ENCODE peak calls at places on chromosomes 7 and 10, in four cellular contexts. A is spleen, D is transverse colon, R is bronchial epithelial cell. F is an unnamed sample.

GRCh38 chr10:132691711-132692153 is 94.2 kb downstream of the NKX6-2 start:
- DNase-seq in A (peak; percentile 64), D (no peak), R (no peak), F (peak; percentile 31)

GRCh38 chr7:33107136-33108066 is 1.8 kb downstream of the RP9 start:
- DNase-seq in A (no peak), D (peak; percentile 32), R (peak; percentile 59), F (peak; percentile 78)

GRCh38 chr7:33981686-33982424 is 76.5 kb downstream of the BMPER start:
- DNase-seq in A (no peak), D (no peak), R (no peak), F (no peak)

GRCh38 chr7:72751378-72751777 is 76.6 kb downstream of the TYW1B start:
- DNase-seq in A (no peak), D (no peak), R (no peak), F (no peak)

GRCh38 chr7:106938803-106939202 is 73.7 kb downstream of the PIK3CG start:
- DNase-seq in A (no peak), D (no peak), R (no peak), F (no peak)

GRCh38 chr7:120033114-120033513 is 239.9 kb upstream of the KCND2 start:
- DNase-seq in A (no peak), D (no peak), R (no peak), F (no peak)

GRCh38 chr7:50446542-50446960 is 3.6 kb downstream of the FIGNL1 start:
- DNase-seq in A (no peak), D (no peak), R (peak; percentile 99), F (no peak)

GRCh38 chr7:146096994-146097393 is 19.6 kb upstream of the CNTNAP2 start:
- DNase-seq in A (no peak), D (no peak), R (no peak), F (no peak)

GRCh38 chr7:99478464-99479440 is 6.1 kb downstream of the ZNF789 start:
- DNase-seq in A (peak; percentile 58), D (no peak), R (no peak), F (no peak)

GRCh38 chr7:2632717-2633537 is 1.1 kb downstream of the TTYH3 start:
- DNase-seq in A (peak; percentile 89), D (peak; percentile 65), R (peak; percentile 73), F (peak; percentile 71)

GRCh38 chr7:111690364-111691111 is 128.2 kb upstream of the IMMP2L start:
- DNase-seq in A (no peak), D (no peak), R (no peak), F (no peak)

GRCh38 chr10:132699411-132700167 is 86.4 kb downstream of the NKX6-2 start:
- DNase-seq in A (peak; percentile 69), D (no peak), R (no peak), F (peak; percentile 36)

GRCh38 chr7:43609097-43609496 is 26.2 kb downstream of the STK17A start:
- DNase-seq in A (no peak), D (no peak), R (no peak), F (no peak)

GRCh38 chr10:43197834-43198681 is 59.8 kb downstream of the CSGALNACT2 start:
- DNase-seq in A (peak; percentile 76), D (no peak), R (no peak), F (peak; percentile 15)

DNA sequence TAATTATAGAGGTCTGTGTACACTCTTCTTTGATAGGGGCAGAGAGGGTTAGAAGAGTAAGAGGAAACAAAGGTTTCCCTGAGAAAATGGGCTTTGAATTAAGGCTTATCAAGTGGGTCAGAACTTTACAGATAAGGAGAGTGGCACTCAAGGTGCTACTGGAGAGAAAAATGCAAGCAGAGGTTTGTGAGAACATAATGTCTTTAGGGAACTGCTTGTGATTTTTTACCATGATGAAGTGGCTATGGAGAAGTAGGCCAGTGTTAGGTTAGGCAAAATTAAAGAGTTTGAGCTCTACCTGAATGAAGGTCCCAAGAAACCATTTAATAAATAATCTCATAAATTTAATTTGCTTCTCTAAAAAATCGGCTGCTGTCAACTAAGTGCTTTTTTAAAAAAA is 14.3 kb downstream of the STARD3NL start:
- DNase-seq in A (no peak), D (no peak), R (no peak), F (no peak)
- H3K4me3 ChIP-seq in A (no peak overlapping the region), D (no peak overlapping the region), R (no peak overlapping the region), F (no peak overlapping the region)

GRCh38 chr7:27126596-27127327 is 3.8 kb downstream of the HOXA4 start:
- DNase-seq in A (no peak), D (no peak), R (no peak), F (no peak)

GRCh38 chr7:27124096-27124978 is 6.2 kb downstream of the HOXA4 start:
- DNase-seq in A (no peak), D (peak; percentile 46), R (no peak), F (peak; percentile 63)

GRCh38 chr7:27125986-27126394 is 4.6 kb downstream of the HOXA4 start:
- DNase-seq in A (no peak), D (no peak), R (no peak), F (no peak)

GRCh38 chr7:27123477-27124053 is 7.0 kb downstream of the HOXA4 start:
- DNase-seq in A (no peak), D (no peak), R (no peak), F (peak; percentile 55)

DNA sequence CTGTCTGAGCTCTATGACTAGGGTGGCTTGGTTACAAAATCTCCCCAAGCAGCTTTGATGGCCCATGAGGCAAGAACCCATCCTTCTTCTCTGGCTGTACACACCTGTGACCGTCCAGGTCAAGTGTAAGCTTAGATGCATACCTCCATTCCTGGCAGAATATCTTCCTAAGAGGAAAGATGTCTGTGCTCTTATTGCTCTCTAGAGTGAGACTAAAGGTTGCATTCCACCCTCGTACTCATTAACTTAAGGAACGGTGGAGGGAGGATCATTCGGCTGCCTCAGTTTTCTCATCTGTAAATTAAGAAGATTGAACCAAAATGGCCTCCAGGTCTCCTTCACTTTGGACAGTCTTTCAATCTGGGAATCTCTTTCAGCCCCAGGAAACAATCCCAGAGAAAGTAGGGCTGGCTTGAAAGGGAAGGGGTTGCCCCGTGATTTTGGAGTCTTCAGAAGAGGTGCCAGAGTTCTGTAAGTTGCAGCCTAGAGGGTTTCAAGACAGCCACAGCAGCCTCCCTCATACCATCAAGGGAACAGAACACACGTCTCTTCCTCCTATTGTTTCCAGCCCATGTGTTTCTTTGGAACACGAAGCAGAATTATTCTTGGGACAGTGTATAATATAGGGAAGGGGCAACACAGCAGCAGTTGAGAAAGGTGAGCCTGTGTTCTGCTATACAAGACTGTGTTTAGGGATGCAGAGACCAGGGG is 5.4 kb downstream of the HOXA4 start:
- DNase-seq in A (no peak), D (no peak), R (no peak), F (no peak)
- H3K4me3 ChIP-seq in A (no peak overlapping the region), D (no peak overlapping the region), R (no peak overlapping the region), F (no peak overlapping the region)

DNA sequence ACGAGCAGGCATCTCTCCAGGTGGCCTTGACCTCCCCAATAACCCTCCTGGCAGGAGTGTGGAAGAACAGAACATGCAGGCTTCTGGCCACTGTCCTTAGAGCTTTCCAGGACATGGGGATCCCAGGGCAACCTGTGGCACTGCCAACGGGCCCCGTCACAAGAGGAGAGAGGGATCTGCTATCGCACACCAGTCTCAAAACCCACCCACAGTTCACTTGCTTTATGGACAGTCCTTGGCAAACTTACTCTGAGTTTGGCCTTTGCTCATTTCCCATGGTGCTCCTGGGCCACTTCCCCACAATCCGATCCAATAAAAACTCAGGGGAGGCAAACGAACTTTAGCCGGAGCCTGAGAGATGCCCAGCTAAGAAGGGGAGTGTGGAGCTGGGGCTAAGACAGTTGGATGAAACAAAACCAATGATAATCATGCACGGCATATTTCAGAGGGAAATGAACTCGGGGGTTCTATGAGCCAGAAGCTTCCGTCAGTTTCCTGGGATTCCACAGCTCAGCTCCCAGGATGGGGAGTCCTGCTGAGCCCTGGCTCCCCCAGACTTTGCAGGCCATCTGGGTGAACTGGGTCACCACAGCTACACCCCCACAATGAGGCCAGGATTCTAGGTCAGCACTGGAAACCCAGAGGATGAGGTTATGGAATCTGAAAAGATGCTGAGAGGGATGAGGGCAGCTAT is 158.4 kb downstream of the NEURL1 start:
- DNase-seq in A (no peak), D (peak; percentile 61), R (no peak), F (peak; percentile 69)
- H3K4me3 ChIP-seq in A (no peak overlapping the region), D (no peak overlapping the region), R (no peak overlapping the region), F (no peak overlapping the region)

GRCh38 chr7:40760997-40761396 is 626.2 kb downstream of the SUGCT start:
- DNase-seq in A (no peak), D (no peak), R (no peak), F (no peak)

GRCh38 chr7:40765633-40766032 is 630.8 kb downstream of the SUGCT start:
- DNase-seq in A (no peak), D (no peak), R (no peak), F (no peak)

GRCh38 chr7:40761757-40762342 is 627.0 kb downstream of the SUGCT start:
- DNase-seq in A (no peak), D (no peak), R (peak; percentile 7), F (no peak)

GRCh38 chr7:40760293-40760964 is 625.6 kb downstream of the SUGCT start:
- DNase-seq in A (no peak), D (no peak), R (peak; percentile 29), F (no peak)

DNA sequence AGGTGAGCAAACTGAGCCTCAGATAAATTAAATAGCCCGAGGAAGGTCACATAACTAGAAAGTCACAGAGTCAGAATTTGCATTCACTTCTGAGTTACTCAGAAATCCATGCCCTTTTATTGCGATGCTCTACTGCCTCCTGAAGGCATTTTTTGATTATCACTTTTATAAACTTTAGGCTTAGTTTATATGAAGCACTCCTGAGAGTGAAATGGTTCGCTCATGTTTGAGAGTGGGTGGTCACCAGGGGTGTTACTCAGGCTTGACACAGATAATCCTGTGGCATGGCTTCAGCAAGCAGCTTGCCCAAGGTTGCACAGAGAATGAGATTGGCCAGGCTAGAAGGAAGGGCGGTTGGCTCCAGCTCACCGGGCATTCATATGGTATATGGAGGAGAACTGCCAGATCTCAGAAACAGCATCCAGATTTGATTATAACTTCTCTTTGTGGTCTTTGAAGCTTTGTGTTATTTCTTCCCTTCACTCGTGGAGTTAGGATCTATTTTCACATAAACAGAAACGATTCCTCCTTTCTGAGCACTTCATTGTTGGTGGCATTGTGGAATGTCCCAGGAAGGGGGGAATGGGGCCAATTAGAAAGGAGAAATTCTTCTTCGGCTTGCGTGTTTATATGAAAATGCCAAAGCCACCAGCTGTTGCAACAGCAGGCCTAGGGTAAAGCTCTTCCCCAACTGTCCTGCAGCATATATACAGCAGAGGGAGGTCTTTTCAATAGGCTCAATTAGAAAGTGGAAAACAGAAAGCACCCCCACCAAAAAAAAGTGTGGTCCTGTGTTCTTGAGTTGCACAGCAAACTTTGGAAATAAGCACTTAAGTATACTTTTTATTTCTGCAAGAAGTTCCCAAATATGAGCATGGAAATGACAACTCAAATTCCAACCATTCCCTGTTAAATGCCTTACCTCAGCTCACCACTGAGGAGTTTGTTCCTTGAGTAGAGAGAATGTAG is 628.8 kb downstream of the SUGCT start:
- DNase-seq in A (no peak), D (no peak), R (no peak), F (no peak)
- H3K4me3 ChIP-seq in A (no peak overlapping the region), D (no peak overlapping the region), R (no peak overlapping the region), F (no peak overlapping the region)

GRCh38 chr10:88880287-88881094 is 446 bp downstream of the STAMBPL1 start:
- DNase-seq in A (peak; percentile 97), D (peak; percentile 85), R (peak; percentile 50), F (peak; percentile 94)

GRCh38 chr10:88881922-88882645 is 2.0 kb downstream of the STAMBPL1 start:
- DNase-seq in A (no peak), D (no peak), R (no peak), F (no peak)

GRCh38 chr10:88879754-88880286 is at the start of gene STAMBPL1:
- DNase-seq in A (peak; percentile 94), D (peak; percentile 77), R (no peak), F (peak; percentile 81)

GRCh38 chr10:88883443-88883799 is 3.4 kb downstream of the STAMBPL1 start:
- DNase-seq in A (no peak), D (no peak), R (no peak), F (no peak)

DNA sequence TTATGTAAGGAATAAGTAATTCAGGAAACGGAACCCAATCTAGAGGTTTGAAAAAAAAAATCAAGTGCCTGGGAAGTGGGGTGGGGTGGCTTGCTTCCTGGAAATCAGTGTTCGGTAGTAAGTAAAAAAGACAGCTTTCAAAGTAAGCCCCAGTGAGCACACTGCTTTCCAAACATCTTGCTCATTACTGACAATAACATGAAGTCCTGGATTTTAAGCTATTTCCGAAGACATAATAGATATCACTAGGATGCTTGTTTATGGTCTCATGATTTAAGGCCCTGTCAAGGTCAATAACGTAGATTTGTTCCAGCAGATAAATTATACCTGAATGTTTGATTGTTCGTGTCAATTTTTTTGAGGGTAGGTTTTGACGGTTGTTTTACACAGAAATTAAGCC is 1.3 kb downstream of the STAMBPL1 start:
- DNase-seq in A (no peak), D (no peak), R (no peak), F (peak; percentile 29)
- H3K4me3 ChIP-seq in A (peak overlapping the region; percentile 83), D (peak overlapping the region; percentile 71), R (no peak overlapping the region), F (peak overlapping the region; percentile 77)